ENCODE peak calls at places on chromosomes 11 and 22, in six cellular contexts. Q is effector CD4-positive, alpha-beta T cell; D is frontal cortex; X is M059J; J is stimulated activated CD4-positive, alpha-beta T cell treated with anti-CD3 and anti-CD28 coated beads, TNF-alpha, amount 100 ng/mL, for 4 hours; H is HT1080. N is an unnamed sample.

GRCh38 chr11:73323464-73323863 is 15.4 kb downstream of the ARHGEF17 start:
- DNase-seq in J (no peak), X (peak; percentile 75), D (no peak), H (no peak), Q (no peak), N (no peak)

GRCh38 chr22:43201486-43202219 is 14.7 kb upstream of the TTLL12 start:
- DNase-seq in H (no peak), X (no peak), Q (no peak), D (no peak), J (no peak), N (no peak)

GRCh38 chr22:38418589-38418988 is 36.4 kb downstream of the KCNJ4 start:
- DNase-seq in Q (no peak), J (no peak), H (no peak), X (no peak), D (no peak), N (no peak)

GRCh38 chr11:8757047-8757446 is 74.5 kb downstream of the RPL27A start:
- DNase-seq in X (peak; percentile 47), H (peak; percentile 39), J (no peak), Q (no peak), D (no peak), N (no peak)

GRCh38 chr22:29617922-29618629 is 14.6 kb downstream of the NF2 start:
- DNase-seq in H (peak; percentile 61), D (no peak), X (peak; percentile 91), J (no peak), Q (no peak), N (no peak)

GRCh38 chr11:57249384-57250319 is 12.6 kb upstream of the APLNR start:
- DNase-seq in Q (no peak), H (peak; percentile 70), J (no peak), D (no peak), X (peak; percentile 53), N (no peak)

GRCh38 chr11:43130616-43131015 is 181.2 kb upstream of the API5 start:
- DNase-seq in H (no peak), D (no peak), X (peak; percentile 18), J (no peak), Q (no peak), N (no peak)

GRCh38 chr22:49770454-49771265 is 57.0 kb downstream of the BRD1 start:
- DNase-seq in J (no peak), Q (no peak), H (no peak), D (no peak), X (peak; percentile 3), N (no peak)

GRCh38 chr11:91097069-91097468 is 874.2 kb upstream of the CHORDC1 start:
- DNase-seq in X (no peak), H (no peak), Q (no peak), J (no peak), D (no peak), N (no peak)

N was measured in stimulated activated naive CD4-positive, alpha-beta T cell.